ENCODE peak calls at places on chromosomes 12 and 14, in nine cellular contexts. Q is astrocyte of the spinal cord, F is tibial artery, I is kidney epithelial cell, C is left ventricle myocardium inferior, M is IMR-90, Y is cardiac muscle cell, V is fibroblast of the aortic adventitia, T is fibroblast of lung. N is an unnamed sample.

GRCh38 chr14:22854963-22855724 is 16.4 kb upstream of the LRP10 start:
- DNase-seq in C (no peak), T (no peak), F (no peak), Q (no peak), M (no peak), I (no peak), V (no peak), Y (no peak), N (no peak)

GRCh38 chr12:129727100-129727499 is 176.7 kb downstream of the TMEM132D start:
- DNase-seq in F (no peak), Q (no peak), T (no peak), Y (no peak), I (no peak), V (no peak), C (no peak), M (no peak), N (no peak)

GRCh38 chr12:22631863-22632463 is 7.0 kb downstream of the ETNK1 start:
- DNase-seq in V (peak), I (no peak), T (peak), M (peak), Y (peak), Q (peak), C (no peak), F (no peak), N (peak)

GRCh38 chr12:54549774-54550451 is 512 bp downstream of the PDE1B start:
- DNase-seq in V (no peak), C (no peak), M (no peak), F (no peak), Q (no peak), T (no peak), Y (peak), I (no peak), N (peak)

GRCh38 chr12:117842630-117843029 is 126.2 kb downstream of the KSR2 start:
- DNase-seq in T (no peak), I (no peak), V (no peak), Q (no peak), C (no peak), F (no peak), Y (no peak), M (no peak), N (no peak)

GRCh38 chr12:104249017-104249416 is 33.4 kb downstream of the TXNRD1 start:
- DNase-seq in V (no peak), F (no peak), M (no peak), Q (no peak), I (no peak), Y (no peak), T (no peak), C (no peak), N (no peak)

GRCh38 chr14:64708148-64709004 is 4.2 kb downstream of the PLEKHG3 start:
- DNase-seq in C (no peak), T (no peak), Y (peak), Q (no peak), I (peak), V (no peak), M (peak), F (peak), N (no peak)

GRCh38 chr14:101820283-101820798 is 58.8 kb downstream of the PPP2R5C start:
- DNase-seq in Y (no peak), I (no peak), M (no peak), V (no peak), C (no peak), F (no peak), Q (no peak), T (no peak), N (no peak)

GRCh38 chr14:50107850-50108249 is 8.5 kb downstream of the VCPKMT start:
- DNase-seq in Q (no peak), M (no peak), Y (no peak), F (no peak), V (no peak), T (no peak), I (no peak), C (no peak), N (no peak)

GRCh38 chr14:34043627-34044372 is 92.9 kb upstream of the EGLN3 start:
- DNase-seq in I (no peak), C (no peak), Y (no peak), Q (no peak), V (no peak), T (no peak), M (no peak), F (no peak), N (no peak)

GRCh38 chr14:63663428-63664142 is 21.9 kb upstream of the WDR89 start:
- DNase-seq in I (no peak), Q (no peak), T (no peak), V (no peak), F (no peak), Y (peak), M (no peak), C (no peak), N (no peak)

GRCh38 chr14:33879684-33880286 is 71.1 kb downstream of the EGLN3 start:
- DNase-seq in T (no peak), M (no peak), F (no peak), V (no peak), Y (no peak), I (no peak), C (no peak), Q (no peak), N (no peak)

GRCh38 chr12:1815814-1816729 is 4.3 kb upstream of the LRTM2 start:
- DNase-seq in T (no peak), F (no peak), Y (peak), M (no peak), I (no peak), C (no peak), V (no peak), Q (no peak), N (no peak)

GRCh38 chr12:96034631-96035282 is 630 bp downstream of the LTA4H start:
- DNase-seq in V (peak), M (peak), C (no peak), Y (peak), F (peak), I (no peak), T (peak), Q (peak), N (peak)

GRCh38 chr12:110921262-110921661 is 883 bp upstream of the MYL2 start:
- DNase-seq in Q (peak), C (no peak), F (no peak), V (peak), I (no peak), M (peak), Y (peak), T (peak), N (no peak)

GRCh38 chr12:7483343-7483742 is 20.2 kb downstream of the CD163 start:
- DNase-seq in Q (no peak), F (no peak), T (no peak), V (no peak), C (no peak), I (no peak), M (no peak), Y (no peak), N (no peak)

GRCh38 chr12:111773801-111774551 is 7.2 kb downstream of the ALDH2 start:
- DNase-seq in Q (peak), I (peak), V (peak), M (peak), T (peak), Y (peak), F (peak), C (peak), N (peak)

GRCh38 chr12:89261982-89262381 is 90.3 kb downstream of the DUSP6 start:
- DNase-seq in I (no peak), Y (no peak), T (peak), M (no peak), V (no peak), Q (no peak), C (no peak), F (no peak), N (no peak)

GRCh38 chr14:51189600-51190376 is 50.3 kb upstream of the TMX1 start:
- DNase-seq in C (no peak), I (no peak), Q (no peak), T (no peak), M (no peak), F (no peak), Y (no peak), V (no peak), N (no peak)

GRCh38 chr12:116760621-116761020 is 22.5 kb downstream of the RNFT2 start:
- DNase-seq in Q (no peak), I (no peak), F (no peak), T (no peak), Y (no peak), C (no peak), V (no peak), M (no peak), N (no peak)
- H3K4me3 ChIP-seq in Q (no peak), I (no peak), F (peak), T (no peak), Y (no peak), C (peak), V (no peak), M (no peak), N (no peak)

GRCh38 chr12:26861690-26862089 is 28.7 kb upstream of the ITPR2 start:
- DNase-seq in M (no peak), T (no peak), C (no peak), Q (no peak), I (no peak), Y (no peak), F (no peak), V (no peak), N (no peak)

GRCh38 chr12:26868505-26869494 is 35.8 kb upstream of the ITPR2 start:
- DNase-seq in C (no peak), V (no peak), I (no peak), Q (no peak), M (no peak), Y (no peak), F (no peak), T (no peak), N (no peak)

GRCh38 chr12:26857465-26858176 is 24.6 kb upstream of the ITPR2 start:
- DNase-seq in Y (peak), V (no peak), C (no peak), T (no peak), Q (no peak), I (no peak), F (no peak), M (no peak), N (no peak)

GRCh38 chr12:26867084-26867483 is 34.1 kb upstream of the ITPR2 start:
- DNase-seq in Q (no peak), Y (peak), M (no peak), T (no peak), I (no peak), F (no peak), C (no peak), V (peak), N (no peak)

GRCh38 chr12:26863515-26863914 is 30.5 kb upstream of the ITPR2 start:
- DNase-seq in F (no peak), Y (peak), Q (no peak), C (no peak), I (no peak), T (peak), M (peak), V (no peak), N (no peak)
- TF ChIP-seq CTCF in F (no peak), Y (peak), Q (peak), C (no peak), I (no peak), T (peak), M (peak), V (peak), N (peak)

GRCh38 chr14:106422066-106422465 is 895.7 kb downstream of the TMEM121 start:
- DNase-seq in M (no peak), C (no peak), Q (no peak), V (no peak), F (no peak), I (no peak), Y (no peak), T (no peak), N (no peak)
- H3K4me3 ChIP-seq in M (no peak), C (no peak), Q (no peak), V (no peak), F (no peak), I (no peak), Y (no peak), T (no peak), N (no peak)

GRCh38 chr14:92352158-92352985 is 29.4 kb downstream of the SLC24A4 start:
- DNase-seq in F (no peak), C (no peak), M (no peak), V (peak), I (no peak), Q (no peak), Y (peak), T (peak), N (peak)
- TF ChIP-seq CTCF in F (no peak), C (no peak), M (peak), V (no peak), I (peak), Q (peak), Y (peak), T (peak), N (peak)

DNA sequence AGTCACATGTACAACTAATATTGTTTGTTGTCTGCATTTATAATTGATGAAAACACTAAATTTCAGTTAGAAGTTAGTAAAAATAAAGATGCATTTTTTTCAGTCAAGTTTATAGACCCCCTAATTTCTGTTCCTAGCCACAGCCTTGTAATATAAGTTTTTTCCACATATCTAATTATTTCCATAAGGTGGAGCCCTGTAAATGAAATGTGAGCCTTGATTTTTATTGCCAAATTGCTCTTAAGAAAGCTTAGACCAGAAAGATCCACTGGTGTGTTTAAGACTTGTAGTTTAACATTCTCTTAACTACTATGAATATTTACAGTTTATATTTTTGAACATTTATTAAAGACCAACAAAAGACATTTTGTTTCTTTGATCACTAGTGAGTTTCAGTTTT is 322.1 kb upstream of the RGS6 start:
- DNase-seq in V (no peak), Q (no peak), M (no peak), I (no peak), C (no peak), F (no peak), Y (peak), T (peak), N (peak)
- H3K4me3 ChIP-seq in V (no peak), Q (no peak), M (no peak), I (no peak), C (no peak), F (no peak), Y (no peak), T (no peak), N (no peak)

GRCh38 chr14:69580009-69580577 is 5.4 kb upstream of the CCDC177 start:
- DNase-seq in T (peak), I (no peak), F (no peak), Y (peak), V (peak), C (no peak), Q (peak), M (peak), N (peak)
- TF ChIP-seq CTCF in T (peak), I (peak), F (no peak), Y (peak), V (peak), C (peak), Q (peak), M (peak), N (peak)

DNA sequence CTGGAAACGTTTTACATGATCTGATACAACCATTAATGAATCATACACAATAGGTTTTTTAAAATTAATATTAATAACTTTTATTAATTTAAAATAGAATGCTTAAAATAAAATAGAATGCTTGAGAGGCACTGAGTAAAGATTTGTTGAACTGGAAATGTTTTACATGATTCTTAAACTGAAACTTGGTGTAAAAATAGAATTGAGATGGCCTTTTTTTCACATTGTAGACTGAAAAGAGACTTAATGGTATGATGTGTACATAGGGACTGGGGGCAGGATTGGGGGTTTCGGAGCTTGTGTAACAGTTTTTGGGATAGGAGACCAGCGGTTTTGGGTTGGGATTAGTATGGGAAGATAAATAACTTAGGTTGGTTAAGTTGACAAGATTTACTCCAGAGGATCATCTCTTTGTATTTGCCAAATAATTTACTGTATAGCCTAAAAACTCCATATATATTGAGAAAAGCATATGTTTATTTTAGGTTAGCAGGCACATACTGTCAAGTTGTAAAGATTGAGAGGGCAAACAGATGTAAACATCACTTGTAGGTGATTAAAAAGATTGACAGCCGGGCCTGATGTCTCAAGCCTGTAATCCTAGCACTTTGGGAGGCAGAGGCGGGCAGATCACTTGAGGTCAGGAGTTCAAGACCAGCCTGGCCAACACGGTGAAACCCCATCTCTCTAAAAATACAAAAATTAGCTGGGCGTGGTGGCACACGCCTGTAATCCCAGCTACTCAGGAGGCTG is 2.0 kb upstream of the ZNF410 start:
- DNase-seq in M (no peak), V (no peak), I (no peak), F (no peak), Q (no peak), T (no peak), Y (no peak), C (no peak), N (no peak)
- H3K4me3 ChIP-seq in M (no peak), V (no peak), I (no peak), F (no peak), Q (no peak), T (no peak), Y (no peak), C (no peak), N (no peak)

DNA sequence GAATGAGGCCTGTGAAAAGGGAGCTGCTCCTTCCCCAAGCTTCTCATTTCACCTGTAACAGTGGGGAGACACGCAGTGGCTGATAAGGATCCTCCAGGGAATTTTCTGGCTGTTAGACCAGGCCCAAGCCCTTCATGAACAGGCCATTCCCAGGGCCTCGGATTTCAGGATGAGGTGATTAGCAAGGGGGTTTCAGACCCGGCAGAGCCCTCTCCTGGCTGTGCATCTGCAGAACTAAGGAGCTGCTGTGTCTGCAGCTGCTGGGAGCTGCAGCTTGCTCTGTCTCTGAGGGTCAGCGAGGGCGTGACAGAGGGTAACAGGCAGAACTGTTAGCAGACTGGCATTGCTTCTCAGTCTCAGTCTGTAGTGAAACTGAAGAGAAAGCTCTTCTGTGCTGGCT is 110.4 kb downstream of the KCNA5 start:
- DNase-seq in C (no peak), Y (no peak), V (no peak), I (no peak), Q (no peak), T (no peak), M (no peak), F (no peak), N (no peak)
- TF ChIP-seq CTCF in C (no peak), Y (no peak), V (no peak), I (no peak), Q (no peak), T (no peak), M (peak), F (no peak), N (no peak)

GRCh38 chr12:108516511-108517275 is 1.6 kb downstream of the FICD start:
- DNase-seq in V (no peak), T (no peak), Y (peak), F (no peak), Q (no peak), C (no peak), I (no peak), M (no peak), N (peak)
- H3K4me3 ChIP-seq in V (peak), T (no peak), Y (no peak), F (no peak), Q (no peak), C (peak), I (no peak), M (no peak), N (peak)